ENCODE peak calls at places on chromosomes 2 and 18, in seven cellular contexts. One of them, this sample, is unnamed.

GRCh38 chr18:36700955-36701354 is 127.8 kb downstream of the TPGS2 start:
- DNase-seq in activated gamma-delta T cell: no peak
- DNase-seq in pons: no peak
- DNase-seq in activated naive CD8-positive, alpha-beta T cell treated with anti-CD3 and anti-CD28 coated beads, Interleukin-2, amount 50 U/mL, for 24 hours: no peak
- DNase-seq in activated naive CD4-positive, alpha-beta T cell treated with anti-CD3 and anti-CD28 coated beads, Interleukin-2, amount 10 ng/mL, durations not matched to agents 7 days and 5 days: no peak
- DNase-seq in IMR-90: no peak
- DNase-seq in effector memory CD4-positive, alpha-beta T cell: no peak
- DNase-seq in this sample: no peak

GRCh38 chr2:152613235-152613634 is 104.0 kb downstream of the PRPF40A start:
- DNase-seq in activated gamma-delta T cell: no peak
- DNase-seq in pons: no peak
- DNase-seq in activated naive CD8-positive, alpha-beta T cell treated with anti-CD3 and anti-CD28 coated beads, Interleukin-2, amount 50 U/mL, for 24 hours: no peak
- DNase-seq in activated naive CD4-positive, alpha-beta T cell treated with anti-CD3 and anti-CD28 coated beads, Interleukin-2, amount 10 ng/mL, durations not matched to agents 7 days and 5 days: no peak
- DNase-seq in IMR-90: peak
- DNase-seq in effector memory CD4-positive, alpha-beta T cell: no peak
- DNase-seq in this sample: no peak

GRCh38 chr18:55489742-55490055 is 98.3 kb downstream of the TCF4 start:
- DNase-seq in activated gamma-delta T cell: no peak
- DNase-seq in pons: no peak
- DNase-seq in activated naive CD8-positive, alpha-beta T cell treated with anti-CD3 and anti-CD28 coated beads, Interleukin-2, amount 50 U/mL, for 24 hours: peak
- DNase-seq in activated naive CD4-positive, alpha-beta T cell treated with anti-CD3 and anti-CD28 coated beads, Interleukin-2, amount 10 ng/mL, durations not matched to agents 7 days and 5 days: no peak
- DNase-seq in IMR-90: peak
- DNase-seq in effector memory CD4-positive, alpha-beta T cell: no peak
- DNase-seq in this sample: no peak

GRCh38 chr2:240277073-240277806 is 136.8 kb upstream of the OTOS start:
- DNase-seq in activated gamma-delta T cell: no peak
- DNase-seq in pons: no peak
- DNase-seq in activated naive CD8-positive, alpha-beta T cell treated with anti-CD3 and anti-CD28 coated beads, Interleukin-2, amount 50 U/mL, for 24 hours: no peak
- DNase-seq in activated naive CD4-positive, alpha-beta T cell treated with anti-CD3 and anti-CD28 coated beads, Interleukin-2, amount 10 ng/mL, durations not matched to agents 7 days and 5 days: no peak
- DNase-seq in IMR-90: peak
- DNase-seq in effector memory CD4-positive, alpha-beta T cell: no peak
- DNase-seq in this sample: no peak

GRCh38 chr2:147937744-147938349 is 82.7 kb downstream of the ORC4 start:
- DNase-seq in activated gamma-delta T cell: no peak
- DNase-seq in pons: peak
- DNase-seq in activated naive CD8-positive, alpha-beta T cell treated with anti-CD3 and anti-CD28 coated beads, Interleukin-2, amount 50 U/mL, for 24 hours: no peak
- DNase-seq in activated naive CD4-positive, alpha-beta T cell treated with anti-CD3 and anti-CD28 coated beads, Interleukin-2, amount 10 ng/mL, durations not matched to agents 7 days and 5 days: no peak
- DNase-seq in IMR-90: peak
- DNase-seq in effector memory CD4-positive, alpha-beta T cell: no peak
- DNase-seq in this sample: no peak

GRCh38 chr2:55011741-55012574 is 38.3 kb downstream of the RTN4 start:
- DNase-seq in activated gamma-delta T cell: no peak
- DNase-seq in pons: peak
- DNase-seq in activated naive CD8-positive, alpha-beta T cell treated with anti-CD3 and anti-CD28 coated beads, Interleukin-2, amount 50 U/mL, for 24 hours: no peak
- DNase-seq in activated naive CD4-positive, alpha-beta T cell treated with anti-CD3 and anti-CD28 coated beads, Interleukin-2, amount 10 ng/mL, durations not matched to agents 7 days and 5 days: no peak
- DNase-seq in IMR-90: no peak
- DNase-seq in effector memory CD4-positive, alpha-beta T cell: no peak
- DNase-seq in this sample: no peak

GRCh38 chr2:42835577-42836371 is 43.4 kb upstream of the HAAO start:
- DNase-seq in activated gamma-delta T cell: no peak
- DNase-seq in pons: no peak
- DNase-seq in activated naive CD8-positive, alpha-beta T cell treated with anti-CD3 and anti-CD28 coated beads, Interleukin-2, amount 50 U/mL, for 24 hours: no peak
- DNase-seq in activated naive CD4-positive, alpha-beta T cell treated with anti-CD3 and anti-CD28 coated beads, Interleukin-2, amount 10 ng/mL, durations not matched to agents 7 days and 5 days: no peak
- DNase-seq in IMR-90: peak
- DNase-seq in effector memory CD4-positive, alpha-beta T cell: no peak
- DNase-seq in this sample: no peak

GRCh38 chr2:161090401-161090800 is 69.8 kb upstream of the TANK start:
- DNase-seq in activated gamma-delta T cell: no peak
- DNase-seq in pons: no peak
- DNase-seq in activated naive CD8-positive, alpha-beta T cell treated with anti-CD3 and anti-CD28 coated beads, Interleukin-2, amount 50 U/mL, for 24 hours: peak
- DNase-seq in activated naive CD4-positive, alpha-beta T cell treated with anti-CD3 and anti-CD28 coated beads, Interleukin-2, amount 10 ng/mL, durations not matched to agents 7 days and 5 days: peak
- DNase-seq in IMR-90: peak
- DNase-seq in effector memory CD4-positive, alpha-beta T cell: no peak
- DNase-seq in this sample: peak

GRCh38 chr2:19839438-19839837 is 62.3 kb downstream of the TTC32 start:
- DNase-seq in activated gamma-delta T cell: no peak
- DNase-seq in pons: no peak
- DNase-seq in activated naive CD8-positive, alpha-beta T cell treated with anti-CD3 and anti-CD28 coated beads, Interleukin-2, amount 50 U/mL, for 24 hours: peak
- DNase-seq in activated naive CD4-positive, alpha-beta T cell treated with anti-CD3 and anti-CD28 coated beads, Interleukin-2, amount 10 ng/mL, durations not matched to agents 7 days and 5 days: no peak
- DNase-seq in IMR-90: no peak
- DNase-seq in effector memory CD4-positive, alpha-beta T cell: no peak
- DNase-seq in this sample: no peak

GRCh38 chr18:51330148-51330547 is 132.7 kb upstream of the MEX3C start:
- DNase-seq in activated gamma-delta T cell: no peak
- DNase-seq in pons: no peak
- DNase-seq in activated naive CD8-positive, alpha-beta T cell treated with anti-CD3 and anti-CD28 coated beads, Interleukin-2, amount 50 U/mL, for 24 hours: no peak
- DNase-seq in activated naive CD4-positive, alpha-beta T cell treated with anti-CD3 and anti-CD28 coated beads, Interleukin-2, amount 10 ng/mL, durations not matched to agents 7 days and 5 days: no peak
- DNase-seq in IMR-90: no peak
- DNase-seq in effector memory CD4-positive, alpha-beta T cell: no peak
- DNase-seq in this sample: no peak

GRCh38 chr2:173238385-173238784 is 116.3 kb upstream of the CDCA7 start:
- DNase-seq in activated gamma-delta T cell: no peak
- DNase-seq in pons: no peak
- DNase-seq in activated naive CD8-positive, alpha-beta T cell treated with anti-CD3 and anti-CD28 coated beads, Interleukin-2, amount 50 U/mL, for 24 hours: no peak
- DNase-seq in activated naive CD4-positive, alpha-beta T cell treated with anti-CD3 and anti-CD28 coated beads, Interleukin-2, amount 10 ng/mL, durations not matched to agents 7 days and 5 days: no peak
- DNase-seq in IMR-90: no peak
- DNase-seq in effector memory CD4-positive, alpha-beta T cell: no peak
- DNase-seq in this sample: no peak

GRCh38 chr18:59605633-59606192 is 91.5 kb downstream of the CCBE1 start:
- DNase-seq in activated gamma-delta T cell: no peak
- DNase-seq in pons: no peak
- DNase-seq in activated naive CD8-positive, alpha-beta T cell treated with anti-CD3 and anti-CD28 coated beads, Interleukin-2, amount 50 U/mL, for 24 hours: no peak
- DNase-seq in activated naive CD4-positive, alpha-beta T cell treated with anti-CD3 and anti-CD28 coated beads, Interleukin-2, amount 10 ng/mL, durations not matched to agents 7 days and 5 days: no peak
- DNase-seq in IMR-90: peak
- DNase-seq in effector memory CD4-positive, alpha-beta T cell: no peak
- DNase-seq in this sample: no peak

This sample was measured in germinal center.